ENCODE peak calls at places on chromosomes 11 and 22, in five cellular contexts. H is heart left ventricle, B is lung, S is IMR-90, Y is cardiac fibroblast. P is an unnamed sample.

GRCh38 chr11:34208266-34209135 is 103.1 kb downstream of the NAT10 start:
- DNase-seq in H (no peak), S (peak; percentile 39), B (no peak), Y (peak; percentile 25), P (peak; percentile 26)

GRCh38 chr11:34074391-34074790 is 22.9 kb downstream of the CAPRIN1 start:
- DNase-seq in S (no peak), Y (no peak), B (no peak), H (no peak), P (no peak)

GRCh38 chr11:129236850-129237249 is 44.7 kb upstream of the ARHGAP32 start:
- DNase-seq in B (no peak), S (no peak), H (no peak), Y (no peak), P (no peak)

GRCh38 chr11:20026629-20027545 is 133.4 kb downstream of the DBX1 start:
- DNase-seq in H (no peak), B (no peak), Y (peak; percentile 44), S (no peak), P (no peak)

GRCh38 chr11:62725686-62726085 is 1.6 kb downstream of the HNRNPUL2 start:
- DNase-seq in Y (no peak), H (no peak), S (no peak), B (no peak), P (no peak)

GRCh38 chr11:71156301-71156700 is 96.1 kb downstream of the SHANK2 start:
- DNase-seq in H (no peak), Y (no peak), S (no peak), B (no peak), P (no peak)

GRCh38 chr11:2382927-2383822 is 6.1 kb downstream of the CD81 start:
- DNase-seq in H (peak; percentile 89), B (no peak), S (peak; percentile 63), Y (peak; percentile 68), P (peak; percentile 88)

GRCh38 chr11:15969281-15969680 is 387.1 kb downstream of the SOX6 start:
- DNase-seq in B (peak; percentile 49), Y (peak; percentile 93), H (peak; percentile 72), S (peak; percentile 93), P (peak; percentile 93)

GRCh38 chr22:18977824-18978425 is 41.8 kb upstream of the PRODH start:
- DNase-seq in S (no peak), H (no peak), Y (no peak), B (no peak), P (no peak)

GRCh38 chr11:44096360-44097188 is 1.1 kb downstream of the EXT2 start:
- DNase-seq in S (peak; percentile 21), B (no peak), Y (peak; percentile 71), H (no peak), P (peak; percentile 35)

GRCh38 chr11:62534779-62535545 is 11.6 kb downstream of the AHNAK start:
- DNase-seq in S (no peak), Y (no peak), H (no peak), B (no peak), P (no peak)

GRCh38 chr11:126355926-126356897 is 726 bp downstream of the ST3GAL4 start:
- DNase-seq in H (peak; percentile 57), S (no peak), B (no peak), Y (peak; percentile 41), P (peak; percentile 54)

GRCh38 chr11:1696608-1697570 is at the start of gene KRTAP5-6:
- DNase-seq in H (no peak), S (no peak), Y (no peak), B (no peak), P (no peak)

GRCh38 chr22:41116342-41116741 is 23.9 kb downstream of the EP300 start:
- DNase-seq in S (no peak), H (no peak), B (no peak), Y (no peak), P (no peak)

GRCh38 chr11:7574491-7575129 is 60.8 kb downstream of the PPFIBP2 start:
- DNase-seq in S (no peak), B (no peak), H (no peak), Y (no peak), P (no peak)

GRCh38 chr22:23832226-23833016 is 6.4 kb downstream of the DERL3 start:
- DNase-seq in S (no peak), H (peak; percentile 34), B (no peak), Y (no peak), P (no peak)

GRCh38 chr22:23057331-23057730 is 13.0 kb upstream of the GNAZ start:
- DNase-seq in B (no peak), H (no peak), S (no peak), Y (no peak), P (no peak)

GRCh38 chr11:2530131-2530854 is 85.5 kb downstream of the KCNQ1 start:
- DNase-seq in B (no peak), H (no peak), Y (no peak), S (no peak), P (no peak)

GRCh38 chr11:103407641-103408040 is 298.4 kb downstream of the DYNC2H1 start:
- DNase-seq in H (no peak), B (no peak), S (no peak), Y (no peak), P (no peak)

GRCh38 chr11:9755561-9755960 is 91.7 kb downstream of the SWAP70 start:
- DNase-seq in H (no peak), B (no peak), S (peak; percentile 89), Y (peak; percentile 84), P (peak; percentile 42)

GRCh38 chr11:82229346-82229745 is 504.3 kb downstream of the FAM181B start:
- DNase-seq in H (no peak), Y (peak; percentile 25), S (no peak), B (no peak), P (no peak)

GRCh38 chr22:49934891-49935557 is 16.6 kb downstream of the CRELD2 start:
- DNase-seq in Y (peak; percentile 47), S (peak; percentile 39), B (peak; percentile 91), H (peak; percentile 91), P (peak; percentile 85)

GRCh38 chr11:64118871-64119495 is 46.9 kb downstream of the MACROD1 start:
- DNase-seq in B (no peak), S (no peak), H (no peak), Y (no peak), P (no peak)

GRCh38 chr11:8789864-8790263 is 107.3 kb downstream of the RPL27A start:
- DNase-seq in S (no peak), B (no peak), H (no peak), Y (no peak), P (no peak)

GRCh38 chr11:111352235-111352746 is 26.8 kb downstream of the POU2AF1 start:
- DNase-seq in S (no peak), Y (no peak), B (no peak), H (no peak), P (no peak)

GRCh38 chr11:2378527-2379210 is 1.6 kb downstream of the CD81 start:
- DNase-seq in H (peak; percentile 65), B (no peak), Y (peak; percentile 64), S (peak; percentile 69), P (peak; percentile 75)

GRCh38 chr22:41197808-41198585 is 7.1 kb upstream of the L3MBTL2 start:
- DNase-seq in B (no peak), S (no peak), H (peak; percentile 32), Y (peak; percentile 47), P (peak; percentile 66)

GRCh38 chr22:46201059-46201757 is 48.9 kb downstream of the CDPF1 start:
- DNase-seq in B (no peak), S (no peak), Y (no peak), H (no peak), P (no peak)

GRCh38 chr22:44567846-44568493 is 69.9 kb upstream of the RTL6 start:
- DNase-seq in S (peak; percentile 39), B (no peak), Y (peak; percentile 71), H (no peak), P (peak; percentile 63)

GRCh38 chr22:20130739-20131592 is 638 bp upstream of the ZDHHC8 start:
- DNase-seq in Y (peak; percentile 68), H (peak; percentile 91), S (peak; percentile 61), B (peak; percentile 81), P (peak; percentile 77)

GRCh38 chr22:42816339-42816738 is 40.7 kb downstream of the ARFGAP3 start:
- DNase-seq in H (no peak), S (no peak), B (peak; percentile 27), Y (no peak), P (no peak)

GRCh38 chr11:16981651-16982194 is 32.5 kb downstream of the PLEKHA7 start:
- DNase-seq in H (no peak), Y (peak; percentile 39), B (no peak), S (peak; percentile 14), P (peak; percentile 10)

GRCh38 chr22:24894220-24894975 is 52.1 kb downstream of the LHFPL7 start:
- DNase-seq in Y (peak; percentile 99), S (peak; percentile 68), B (peak; percentile 92), H (peak; percentile 82), P (peak; percentile 75)

GRCh38 chr11:79626135-79626748 is 185.4 kb upstream of the TENM4 start:
- DNase-seq in B (no peak), H (no peak), S (peak; percentile 2), Y (no peak), P (no peak)

GRCh38 chr11:12840871-12841516 is 166.8 kb downstream of the TEAD1 start:
- DNase-seq in B (no peak), H (no peak), Y (peak; percentile 34), S (peak; percentile 52), P (no peak)

GRCh38 chr11:122391049-122391448 is 264.5 kb upstream of the UBASH3B start:
- DNase-seq in Y (no peak), H (no peak), B (no peak), S (no peak), P (no peak)

GRCh38 chr22:36194971-36195370 is 6.6 kb downstream of the APOL4 start:
- DNase-seq in Y (peak; percentile 85), S (peak; percentile 77), H (peak; percentile 68), B (peak; percentile 67), P (peak; percentile 54)

GRCh38 chr11:114088216-114088615 is 28.7 kb downstream of the ZBTB16 start:
- DNase-seq in S (no peak), B (no peak), Y (no peak), H (no peak), P (no peak)
- H3K4me3 ChIP-seq in S (no peak overlapping the region), B (no peak overlapping the region), Y (no peak overlapping the region), H (no peak overlapping the region), P (no peak overlapping the region)

GRCh38 chr11:77101043-77101537 is 1.6 kb upstream of the OMP start:
- DNase-seq in H (no peak), S (peak; percentile 30), Y (peak; percentile 55), B (no peak), P (no peak)
- TF ChIP-seq CTCF in H (no peak), S (peak; percentile 55), Y (peak; percentile 69), B (no peak), P (peak; percentile 52)

DNA sequence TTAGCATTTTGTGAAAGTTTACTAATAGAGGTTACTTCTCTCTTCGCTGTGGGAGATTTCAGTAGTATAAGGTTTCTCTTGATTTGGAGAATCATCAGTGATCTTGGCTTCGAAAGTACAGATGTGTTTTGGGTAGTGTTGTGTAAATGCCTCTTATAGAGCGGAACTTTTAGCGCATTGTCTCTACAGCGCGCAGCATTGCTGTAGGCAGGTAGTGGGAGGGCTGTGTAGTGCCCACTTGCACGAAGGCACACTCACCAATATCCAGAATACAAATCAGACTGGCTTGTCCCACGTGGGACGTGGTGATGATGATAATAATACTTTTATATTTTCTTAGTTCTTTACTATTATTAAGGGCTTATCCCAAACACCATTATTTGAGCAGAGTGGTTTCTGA is 51.4 kb downstream of the FAM83F start:
- DNase-seq in H (no peak), B (no peak), Y (no peak), S (no peak), P (no peak)
- H3K4me3 ChIP-seq in H (peak overlapping the region; percentile 91), B (no peak overlapping the region), Y (no peak overlapping the region), S (no peak overlapping the region), P (no peak overlapping the region)

GRCh38 chr11:132586801-132587200 is 945.5 kb downstream of the OPCML start:
- DNase-seq in S (peak; percentile 50), Y (peak; percentile 35), B (no peak), H (no peak), P (peak; percentile 29)
- TF ChIP-seq CTCF in S (no peak), Y (no peak), B (no peak), H (no peak), P (peak; percentile 9)

P was measured in foreskin fibroblast.